ENCODE peak calls at places on chromosomes 16 and 17, in nine cellular contexts. N is lower lobe of right lung, S is sigmoid colon, A is breast epithelium, Z is cardiac fibroblast, G is RWPE2, I is body of pancreas, L is BJ, F is HCT116. E is an unnamed sample.

GRCh38 chr16:31025344-31025743 is 8.0 kb upstream of the STX4 start:
- DNase-seq in N (no peak), S (no peak), A (no peak), Z (no peak), G (no peak), I (no peak), L (no peak), F (no peak), E (no peak)

GRCh38 chr16:29802416-29802935 is 3.9 kb upstream of the MAZ start:
- DNase-seq in N (no peak), S (no peak), A (no peak), Z (no peak), G (no peak), I (no peak), L (no peak), F (no peak), E (no peak)

GRCh38 chr17:42363767-42364585 is 24.3 kb downstream of the STAT3 start:
- DNase-seq in N (no peak), S (no peak), A (no peak), Z (peak; percentile 85), G (no peak), I (no peak), L (no peak), F (no peak), E (no peak)

GRCh38 chr17:38867179-38867994 is 2.5 kb upstream of the LASP1 start:
- DNase-seq in N (no peak), S (peak; percentile 80), A (no peak), Z (peak; percentile 89), G (no peak), I (peak; percentile 76), L (no peak), F (no peak), E (no peak)

GRCh38 chr17:31310260-31310659 is 3.6 kb downstream of the EVI2B start:
- DNase-seq in N (no peak), S (no peak), A (no peak), Z (no peak), G (no peak), I (no peak), L (no peak), F (no peak), E (no peak)

GRCh38 chr16:86531193-86531550 is 20.8 kb downstream of the FOXF1 start:
- DNase-seq in N (no peak), S (peak; percentile 93), A (no peak), Z (no peak), G (no peak), I (no peak), L (no peak), F (no peak), E (no peak)

GRCh38 chr17:74012465-74012864 is 191.0 kb upstream of the RPL38 start:
- DNase-seq in N (no peak), S (no peak), A (no peak), Z (no peak), G (no peak), I (no peak), L (no peak), F (no peak), E (no peak)

GRCh38 chr16:21264226-21265036 is 13.7 kb downstream of the CRYM start:
- DNase-seq in N (no peak), S (no peak), A (no peak), Z (no peak), G (no peak), I (no peak), L (no peak), F (no peak), E (no peak)

GRCh38 chr16:3983081-3983520 is 102.6 kb upstream of the CREBBP start:
- DNase-seq in N (peak; percentile 73), S (peak; percentile 85), A (peak; percentile 65), Z (peak; percentile 71), G (no peak), I (peak; percentile 82), L (no peak), F (peak; percentile 60), E (no peak)

GRCh38 chr16:11635127-11635652 is 33.1 kb upstream of the SNN start:
- DNase-seq in N (no peak), S (no peak), A (no peak), Z (no peak), G (no peak), I (no peak), L (no peak), F (no peak), E (no peak)

GRCh38 chr16:12470311-12471229 is 333.1 kb downstream of the CPPED1 start:
- DNase-seq in N (no peak), S (peak; percentile 69), A (no peak), Z (no peak), G (no peak), I (no peak), L (no peak), F (no peak), E (no peak)

GRCh38 chr17:8818654-8819330 is 19.6 kb upstream of the MFSD6L start:
- DNase-seq in N (no peak), S (peak; percentile 46), A (no peak), Z (no peak), G (no peak), I (no peak), L (no peak), F (no peak), E (no peak)

GRCh38 chr17:3838206-3838605 is 7.8 kb downstream of the NCBP3 start:
- DNase-seq in N (no peak), S (no peak), A (no peak), Z (no peak), G (no peak), I (peak; percentile 73), L (no peak), F (peak; percentile 51), E (no peak)

GRCh38 chr17:50234581-50234980 is 33.1 kb upstream of the COL1A1 start:
- DNase-seq in N (no peak), S (no peak), A (no peak), Z (peak; percentile 60), G (no peak), I (no peak), L (no peak), F (no peak), E (no peak)

DNA sequence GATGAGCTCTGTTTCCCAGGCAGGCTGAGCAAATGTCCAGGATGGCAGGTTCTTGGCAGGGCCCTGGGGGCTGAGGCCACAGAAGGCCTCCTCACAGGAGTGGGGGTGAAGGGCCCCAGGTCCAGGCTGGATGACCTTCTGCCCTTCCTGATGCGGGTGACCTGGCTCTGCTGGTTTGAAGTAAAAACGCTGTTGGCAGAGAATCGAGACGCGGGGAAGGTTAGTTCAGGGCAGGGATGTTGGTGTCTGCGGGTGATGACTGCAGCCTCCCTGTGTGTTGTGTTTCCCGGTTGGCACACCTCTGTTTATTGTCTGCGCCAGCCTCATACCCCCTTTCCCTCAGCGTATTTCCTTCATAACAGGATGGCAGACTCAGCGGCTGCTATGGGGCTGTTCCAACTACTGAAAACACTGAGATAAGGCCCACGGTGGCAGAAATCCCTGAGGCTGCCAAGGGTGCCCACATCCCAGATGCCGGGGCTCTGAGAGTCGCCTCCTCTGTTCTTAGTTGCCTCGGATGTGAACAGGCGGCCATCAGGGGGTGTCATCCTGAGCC is 104.6 kb downstream of the METRNL start:
- DNase-seq in N (no peak), S (no peak), A (peak; percentile 18), Z (no peak), G (peak; percentile 49), I (peak; percentile 9), L (no peak), F (no peak), E (no peak)
- H3K4me3 ChIP-seq in N (no peak overlapping the region), S (no peak overlapping the region), A (no peak overlapping the region), Z (no peak overlapping the region), G (no peak overlapping the region), I (no peak overlapping the region), L (no peak overlapping the region), F (no peak overlapping the region), E (no peak overlapping the region)

DNA sequence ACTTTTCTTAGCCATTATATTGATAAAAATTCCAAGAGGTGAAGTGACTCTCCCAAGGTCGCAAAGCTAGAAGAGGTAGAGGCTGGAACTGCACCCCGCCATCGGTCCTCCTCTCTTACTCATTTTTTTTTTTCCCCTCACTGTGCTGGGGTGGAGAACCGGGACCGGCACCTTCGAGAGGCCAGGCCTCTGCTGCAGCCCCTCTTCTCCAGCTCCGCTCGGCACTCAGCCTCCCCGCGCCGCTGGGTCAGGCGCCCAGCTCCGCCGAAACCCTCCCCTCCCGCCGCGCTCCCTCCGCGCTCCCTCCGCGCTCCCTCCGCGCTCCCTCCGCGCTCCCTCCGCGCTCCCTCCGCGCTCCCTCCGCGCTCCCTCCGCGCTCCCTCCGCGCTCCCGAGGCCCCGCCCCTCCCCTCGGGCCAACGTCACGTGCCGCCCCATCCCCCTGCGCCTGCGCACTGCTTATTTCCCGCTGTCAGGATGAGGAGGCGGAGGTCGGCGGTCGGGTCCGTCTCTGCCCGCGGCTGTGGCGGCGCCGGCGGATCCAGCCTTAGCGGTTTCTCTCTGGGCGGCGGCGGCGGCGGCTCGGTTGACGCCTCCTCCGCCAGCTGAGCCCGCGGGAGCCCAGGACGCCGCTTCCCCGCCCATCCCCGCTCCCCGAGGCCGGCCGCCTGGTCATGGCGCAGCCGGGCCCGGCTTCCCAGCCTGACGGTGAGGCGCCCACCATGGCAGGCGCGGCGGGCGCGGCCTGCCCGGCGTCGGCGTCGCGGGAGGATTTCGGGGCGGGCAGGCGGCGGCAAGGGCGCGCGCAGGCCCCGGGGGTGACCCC is at the start of gene RABEP1:
- DNase-seq in N (peak; percentile 92), S (peak; percentile 97), A (peak; percentile 77), Z (peak; percentile 89), G (peak; percentile 87), I (peak; percentile 94), L (no peak), F (peak; percentile 64), E (no peak)
- TF ChIP-seq CTCF in N (peak; percentile 26), S (peak; percentile 17), A (no peak), Z (peak; percentile 36), G (no peak), I (peak; percentile 29), L (peak; percentile 18), F (no peak), E (peak; percentile 26)

GRCh38 chr17:44170499-44171201 is at the start of gene ASB16:
- DNase-seq in N (no peak), S (no peak), A (no peak), Z (peak; percentile 23), G (no peak), I (peak; percentile 57), L (no peak), F (no peak), E (no peak)
- H3K4me3 ChIP-seq in N (peak within 1 kb of the TSS; percentile 17), S (peak within 1 kb of the TSS; percentile 55), A (peak within 1 kb of the TSS; percentile 7), Z (no peak within 1 kb of the TSS), G (no peak within 1 kb of the TSS), I (no peak within 1 kb of the TSS), L (no peak within 1 kb of the TSS), F (no peak within 1 kb of the TSS), E (no peak within 1 kb of the TSS)

GRCh38 chr17:81961554-81962498 is 839 bp upstream of the NOTUM start:
- DNase-seq in N (no peak), S (no peak), A (no peak), Z (no peak), G (peak; percentile 58), I (no peak), L (no peak), F (no peak), E (no peak)

GRCh38 chr17:81962499-81963441 is 1.8 kb upstream of the NOTUM start:
- DNase-seq in N (no peak), S (no peak), A (no peak), Z (no peak), G (peak; percentile 61), I (no peak), L (no peak), F (no peak), E (no peak)

GRCh38 chr17:81960130-81960958 is 643 bp downstream of the NOTUM start:
- DNase-seq in N (no peak), S (peak; percentile 51), A (no peak), Z (no peak), G (peak; percentile 70), I (no peak), L (no peak), F (no peak), E (no peak)

GRCh38 chr17:81959362-81960129 is 1.4 kb downstream of the NOTUM start:
- DNase-seq in N (peak; percentile 86), S (peak; percentile 84), A (peak; percentile 39), Z (peak; percentile 35), G (peak; percentile 73), I (peak; percentile 75), L (no peak), F (no peak), E (no peak)

GRCh38 chr17:81961087-81961514 is at the start of gene NOTUM:
- DNase-seq in N (no peak), S (no peak), A (no peak), Z (no peak), G (no peak), I (no peak), L (no peak), F (no peak), E (no peak)
- TF ChIP-seq CTCF in N (no peak), S (no peak), A (no peak), Z (peak; percentile 26), G (peak; percentile 25), I (peak; percentile 43), L (peak; percentile 19), F (no peak), E (no peak)